ENCODE peak calls at places on chromosomes 2 and 18, in eight cellular contexts. J is astrocyte of the spinal cord, M is progenitor cell of endocrine pancreas, I is BE2C, P is uterus, X is HFF-Myc, W is cardiac muscle cell, G is RWPE1. E is an unnamed sample.

GRCh38 chr18:61308795-61309393 is 24.3 kb upstream of the CDH20 start:
- DNase-seq in W (no peak), X (no peak), I (no peak), G (no peak), J (peak; percentile 27), P (no peak), M (no peak), E (no peak)

GRCh38 chr2:15840969-15841368 is 99.4 kb upstream of the MYCN start:
- DNase-seq in I (no peak), G (no peak), J (no peak), W (no peak), M (no peak), X (no peak), P (no peak), E (no peak)

GRCh38 chr18:7417742-7418141 is 149.4 kb upstream of the PTPRM start:
- DNase-seq in P (no peak), M (no peak), J (peak; percentile 29), I (no peak), G (peak; percentile 85), X (no peak), W (no peak), E (no peak)

GRCh38 chr18:30683836-30684235 is 358.7 kb downstream of the DSC3 start:
- DNase-seq in X (no peak), W (no peak), M (no peak), P (no peak), G (no peak), J (no peak), I (no peak), E (no peak)

GRCh38 chr18:32156855-32157254 is 33.0 kb upstream of the MEP1B start:
- DNase-seq in P (no peak), I (no peak), X (no peak), G (no peak), W (no peak), M (no peak), J (no peak), E (no peak)

GRCh38 chr2:217383620-217384019 is 523.8 kb upstream of the TNP1 start:
- DNase-seq in G (no peak), J (peak; percentile 56), W (no peak), I (no peak), X (no peak), P (no peak), M (no peak), E (no peak)

GRCh38 chr2:69603146-69603743 is 40.3 kb downstream of the AAK1 start:
- DNase-seq in P (no peak), X (no peak), J (no peak), I (no peak), G (no peak), M (no peak), W (no peak), E (no peak)

GRCh38 chr2:96396095-96396494 is 60.5 kb downstream of the NCAPH start:
- DNase-seq in X (no peak), M (no peak), W (no peak), I (no peak), J (no peak), P (no peak), G (no peak), E (no peak)

GRCh38 chr2:163736433-163737168 is 793 bp upstream of the FIGN start:
- DNase-seq in W (peak; percentile 79), P (peak; percentile 33), X (no peak), M (peak; percentile 66), J (peak; percentile 48), G (peak; percentile 48), I (peak; percentile 66), E (peak; percentile 73)

GRCh38 chr2:232027530-232027929 is 66.0 kb downstream of the DIS3L2 start:
- DNase-seq in G (no peak), P (no peak), I (no peak), J (no peak), M (no peak), W (no peak), X (no peak), E (no peak)

GRCh38 chr2:120338015-120338414 is 7.9 kb upstream of the INHBB start:
- DNase-seq in G (no peak), I (no peak), P (no peak), M (no peak), W (no peak), J (no peak), X (no peak), E (no peak)

GRCh38 chr2:120331903-120332302 is 14.0 kb upstream of the INHBB start:
- DNase-seq in M (no peak), W (no peak), P (no peak), X (no peak), J (no peak), I (no peak), G (no peak), E (no peak)

GRCh38 chr2:120332384-120332783 is 13.6 kb upstream of the INHBB start:
- DNase-seq in G (no peak), I (no peak), P (no peak), M (no peak), X (no peak), J (no peak), W (no peak), E (no peak)

GRCh38 chr2:120334068-120334467 is 11.9 kb upstream of the INHBB start:
- DNase-seq in J (no peak), G (no peak), M (no peak), P (no peak), I (no peak), X (no peak), W (no peak), E (no peak)

GRCh38 chr2:120336749-120337148 is 9.2 kb upstream of the INHBB start:
- DNase-seq in M (no peak), I (no peak), X (no peak), G (no peak), W (no peak), J (no peak), P (no peak), E (no peak)
- TF ChIP-seq CTCF in M (no peak), I (no peak), X (no peak), G (no peak), W (no peak), J (no peak), P (no peak), E (no peak)

GRCh38 chr2:10897956-10898355 is 13.8 kb upstream of the KCNF1 start:
- DNase-seq in M (no peak), P (no peak), I (no peak), J (peak; percentile 23), X (no peak), G (no peak), W (no peak), E (no peak)

GRCh38 chr2:10901160-10901559 is 10.6 kb upstream of the KCNF1 start:
- DNase-seq in M (no peak), J (no peak), I (no peak), W (no peak), G (peak; percentile 79), X (no peak), P (no peak), E (no peak)

GRCh38 chr2:10903861-10904210 is 7.9 kb upstream of the KCNF1 start:
- DNase-seq in I (no peak), P (no peak), G (no peak), X (no peak), J (no peak), M (no peak), W (no peak), E (no peak)

GRCh38 chr2:10901565-10901964 is 10.2 kb upstream of the KCNF1 start:
- DNase-seq in G (no peak), M (no peak), W (no peak), J (no peak), X (no peak), P (no peak), I (no peak), E (no peak)

DNA sequence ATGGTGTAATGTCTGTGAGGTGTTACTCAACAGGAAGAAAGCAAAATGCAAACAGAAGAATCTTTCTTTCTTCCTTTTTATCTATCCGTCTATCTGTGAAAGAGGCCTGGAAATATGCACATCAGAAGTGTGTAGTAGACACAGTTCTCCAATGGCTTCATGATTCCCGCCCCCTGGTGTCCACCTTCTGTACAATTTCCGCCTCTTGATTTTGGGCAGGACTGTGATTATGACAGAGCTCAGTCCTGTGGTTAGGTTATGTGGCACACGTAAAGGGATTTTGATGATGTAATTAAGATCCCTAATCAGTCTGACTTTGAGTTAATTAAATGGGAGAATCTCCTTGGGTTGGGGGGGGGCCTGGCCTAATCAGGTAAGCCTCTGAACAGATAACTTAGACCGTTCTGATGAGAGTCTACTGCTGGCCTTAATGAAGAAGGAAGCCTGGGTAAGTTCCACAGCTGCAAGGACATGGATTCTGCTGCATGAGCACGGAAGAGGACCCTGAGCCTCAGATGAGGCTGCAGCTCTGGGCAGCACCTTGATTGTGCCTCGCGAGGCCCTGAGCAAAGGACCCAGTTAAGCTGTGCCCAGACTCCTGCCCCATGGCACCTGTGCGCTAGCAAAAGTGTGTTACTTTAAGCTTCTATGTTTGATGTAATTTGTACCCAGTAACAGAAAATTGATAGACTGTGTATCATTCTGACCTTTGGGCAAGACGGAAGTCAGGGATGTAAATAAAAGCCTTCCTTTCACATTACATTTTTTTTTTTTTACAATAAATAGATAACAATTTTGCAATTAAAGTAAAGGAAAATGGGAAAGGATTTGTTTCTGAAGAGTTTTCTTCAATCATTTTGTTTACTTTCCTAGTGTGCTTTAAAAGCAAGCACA is 11.3 kb upstream of the KCNF1 start:
- DNase-seq in J (no peak), X (no peak), P (no peak), I (peak; percentile 51), M (no peak), W (peak; percentile 30), G (no peak), E (no peak)
- TF ChIP-seq CTCF in J (peak; percentile 25), X (peak; percentile 37), P (no peak), I (peak; percentile 67), M (peak; percentile 45), W (peak; percentile 39), G (no peak), E (no peak)

DNA sequence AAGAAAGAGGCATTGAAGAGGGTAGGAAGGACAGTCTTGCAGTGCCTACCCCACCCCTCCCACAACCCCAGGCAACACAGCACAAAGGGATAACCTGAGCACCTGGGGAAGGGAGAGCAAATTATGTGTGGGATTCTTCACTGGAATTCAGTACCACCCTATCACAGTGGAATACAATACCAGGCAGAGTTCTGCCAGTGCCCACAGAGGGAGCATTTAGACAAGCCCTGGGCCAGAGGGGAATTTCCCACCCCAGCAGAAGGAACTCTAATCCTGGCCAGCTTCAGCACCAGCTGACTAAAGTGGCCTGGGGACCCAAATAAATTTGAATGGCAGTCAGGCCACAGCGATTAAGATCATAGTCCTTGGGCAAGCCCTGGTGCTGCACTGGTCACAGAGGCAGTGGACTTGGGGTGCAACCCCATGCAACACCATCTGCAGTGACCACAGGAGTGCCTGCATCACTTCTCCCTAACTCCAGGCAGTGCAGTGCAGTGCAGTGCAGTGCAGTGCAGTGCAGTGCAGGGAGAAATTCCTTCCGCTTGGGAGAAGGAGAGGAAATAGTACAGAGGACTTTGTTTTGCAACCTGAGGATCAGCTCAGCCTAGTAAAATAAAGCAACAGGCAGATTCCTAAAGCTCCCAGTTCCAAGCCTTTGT is 147.8 kb upstream of the SRD5A2 start:
- DNase-seq in J (no peak), I (no peak), M (no peak), X (no peak), W (no peak), G (no peak), P (no peak), E (no peak)
- TF ChIP-seq CTCF in J (no peak), I (no peak), M (no peak), X (no peak), W (no peak), G (no peak), P (no peak), E (no peak)

DNA sequence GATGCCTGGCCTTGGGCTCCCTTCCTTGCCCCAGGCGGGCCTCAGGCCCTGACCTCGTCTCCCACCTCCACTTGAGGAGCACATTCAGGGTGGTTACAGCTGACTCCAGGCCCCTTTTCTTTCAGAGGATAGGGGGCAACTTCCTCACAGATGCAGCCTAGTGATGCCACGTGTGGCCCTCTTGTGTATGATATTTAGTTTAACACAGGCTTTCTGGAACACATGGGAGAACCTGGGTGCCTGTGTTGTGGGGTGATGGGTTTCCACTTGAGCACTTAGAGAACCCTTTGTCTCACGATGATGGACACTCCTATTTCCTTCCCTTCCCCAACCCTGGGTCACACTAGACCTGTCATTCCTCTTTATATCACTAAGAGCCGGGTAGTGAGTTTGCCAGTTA is 6.8 kb upstream of the KCNS3 start:
- DNase-seq in I (no peak), M (no peak), X (no peak), G (no peak), P (no peak), W (no peak), J (no peak), E (no peak)
- TF ChIP-seq CTCF in I (no peak), M (no peak), X (no peak), G (no peak), P (no peak), W (no peak), J (no peak), E (no peak)

E was measured in nephron progenitor cell.